ENCODE peak calls at places on chromosome 19, in eight cellular contexts. One of them, this sample, is unnamed.

GRCh38 chr19:35154535-35155406 is at the start of gene FXYD5:
- DNase-seq in AG09319: peak
- DNase-seq in foreskin fibroblast: peak
- DNase-seq in stomach: peak
- DNase-seq in GM20000: peak
- DNase-seq in AG09309: peak
- DNase-seq in cardiac fibroblast: peak
- DNase-seq in activated CD8-positive, alpha-beta T cell treated with anti-CD3 and anti-CD28 coated beads for 36 hours: peak
- DNase-seq in this sample: peak

GRCh38 chr19:16073988-16074387 is 2.3 kb upstream of the TPM4 start:
- DNase-seq in foreskin fibroblast: no peak
- DNase-seq in AG09309: no peak
- DNase-seq in activated CD8-positive, alpha-beta T cell treated with anti-CD3 and anti-CD28 coated beads for 36 hours: no peak
- DNase-seq in AG09319: no peak
- DNase-seq in cardiac fibroblast: no peak
- DNase-seq in stomach: no peak
- DNase-seq in GM20000: no peak
- DNase-seq in this sample: no peak

GRCh38 chr19:16660763-16661479 is at the start of gene TMEM38A:
- DNase-seq in foreskin fibroblast: no peak
- DNase-seq in GM20000: peak
- DNase-seq in cardiac fibroblast: no peak
- DNase-seq in stomach: peak
- DNase-seq in AG09319: no peak
- DNase-seq in AG09309: no peak
- DNase-seq in activated CD8-positive, alpha-beta T cell treated with anti-CD3 and anti-CD28 coated beads for 36 hours: peak
- DNase-seq in this sample: peak

GRCh38 chr19:1333789-1334188 is 48.1 kb downstream of the EFNA2 start:
- DNase-seq in GM20000: no peak
- DNase-seq in foreskin fibroblast: no peak
- DNase-seq in activated CD8-positive, alpha-beta T cell treated with anti-CD3 and anti-CD28 coated beads for 36 hours: no peak
- DNase-seq in AG09309: no peak
- DNase-seq in AG09319: no peak
- DNase-seq in cardiac fibroblast: no peak
- DNase-seq in stomach: no peak
- DNase-seq in this sample: no peak

GRCh38 chr19:49816616-49817015 is 1.5 kb upstream of the MED25 start:
- DNase-seq in AG09309: no peak
- DNase-seq in stomach: no peak
- DNase-seq in cardiac fibroblast: no peak
- DNase-seq in foreskin fibroblast: no peak
- DNase-seq in activated CD8-positive, alpha-beta T cell treated with anti-CD3 and anti-CD28 coated beads for 36 hours: no peak
- DNase-seq in GM20000: no peak
- DNase-seq in AG09319: no peak
- DNase-seq in this sample: no peak

GRCh38 chr19:16566161-16566560 is 6.1 kb downstream of the SLC35E1 start:
- DNase-seq in AG09309: no peak
- DNase-seq in foreskin fibroblast: no peak
- DNase-seq in GM20000: no peak
- DNase-seq in AG09319: no peak
- DNase-seq in stomach: peak
- DNase-seq in activated CD8-positive, alpha-beta T cell treated with anti-CD3 and anti-CD28 coated beads for 36 hours: peak
- DNase-seq in cardiac fibroblast: no peak
- DNase-seq in this sample: no peak

GRCh38 chr19:18468517-18468916 is 30.6 kb upstream of the ISYNA1 start:
- DNase-seq in stomach: no peak
- DNase-seq in AG09319: no peak
- DNase-seq in activated CD8-positive, alpha-beta T cell treated with anti-CD3 and anti-CD28 coated beads for 36 hours: no peak
- DNase-seq in GM20000: no peak
- DNase-seq in cardiac fibroblast: no peak
- DNase-seq in AG09309: no peak
- DNase-seq in foreskin fibroblast: no peak
- DNase-seq in this sample: no peak

GRCh38 chr19:7295912-7296486 is 1.8 kb upstream of the INSR start:
- DNase-seq in AG09309: no peak
- DNase-seq in activated CD8-positive, alpha-beta T cell treated with anti-CD3 and anti-CD28 coated beads for 36 hours: no peak
- DNase-seq in cardiac fibroblast: no peak
- DNase-seq in foreskin fibroblast: no peak
- DNase-seq in stomach: no peak
- DNase-seq in AG09319: no peak
- DNase-seq in GM20000: no peak
- DNase-seq in this sample: no peak

GRCh38 chr19:42465827-42466280 is 23.1 kb upstream of the CXCL17 start:
- DNase-seq in AG09309: no peak
- DNase-seq in stomach: no peak
- DNase-seq in AG09319: no peak
- DNase-seq in foreskin fibroblast: no peak
- DNase-seq in cardiac fibroblast: no peak
- DNase-seq in GM20000: peak
- DNase-seq in activated CD8-positive, alpha-beta T cell treated with anti-CD3 and anti-CD28 coated beads for 36 hours: no peak
- DNase-seq in this sample: no peak

GRCh38 chr19:52086481-52086880 is 9.1 kb downstream of the ZNF841 start:
- DNase-seq in cardiac fibroblast: peak
- DNase-seq in AG09309: no peak
- DNase-seq in foreskin fibroblast: peak
- DNase-seq in GM20000: no peak
- DNase-seq in activated CD8-positive, alpha-beta T cell treated with anti-CD3 and anti-CD28 coated beads for 36 hours: no peak
- DNase-seq in stomach: no peak
- DNase-seq in AG09319: no peak
- DNase-seq in this sample: no peak

GRCh38 chr19:28998974-28999373 is 214.0 kb downstream of the UQCRFS1 start:
- DNase-seq in stomach: no peak
- DNase-seq in AG09309: no peak
- DNase-seq in GM20000: no peak
- DNase-seq in foreskin fibroblast: no peak
- DNase-seq in cardiac fibroblast: no peak
- DNase-seq in AG09319: no peak
- DNase-seq in activated CD8-positive, alpha-beta T cell treated with anti-CD3 and anti-CD28 coated beads for 36 hours: no peak
- DNase-seq in this sample: no peak

GRCh38 chr19:55443045-55443823 is at the start of gene SHISA7:
- DNase-seq in AG09319: no peak
- DNase-seq in cardiac fibroblast: no peak
- DNase-seq in stomach: no peak
- DNase-seq in foreskin fibroblast: peak
- DNase-seq in activated CD8-positive, alpha-beta T cell treated with anti-CD3 and anti-CD28 coated beads for 36 hours: no peak
- DNase-seq in AG09309: no peak
- DNase-seq in GM20000: peak
- DNase-seq in this sample: no peak

GRCh38 chr19:42552086-42553065 is 24.1 kb upstream of the CEACAM1 start:
- DNase-seq in foreskin fibroblast: no peak
- DNase-seq in AG09309: no peak
- DNase-seq in stomach: peak
- DNase-seq in cardiac fibroblast: no peak
- DNase-seq in GM20000: no peak
- DNase-seq in AG09319: no peak
- DNase-seq in activated CD8-positive, alpha-beta T cell treated with anti-CD3 and anti-CD28 coated beads for 36 hours: no peak
- DNase-seq in this sample: no peak

GRCh38 chr19:33177417-33177976 is 16.6 kb upstream of the LRP3 start:
- DNase-seq in cardiac fibroblast: no peak
- DNase-seq in GM20000: peak
- DNase-seq in foreskin fibroblast: no peak
- DNase-seq in AG09309: no peak
- DNase-seq in activated CD8-positive, alpha-beta T cell treated with anti-CD3 and anti-CD28 coated beads for 36 hours: peak
- DNase-seq in stomach: no peak
- DNase-seq in AG09319: no peak
- DNase-seq in this sample: no peak

DNA sequence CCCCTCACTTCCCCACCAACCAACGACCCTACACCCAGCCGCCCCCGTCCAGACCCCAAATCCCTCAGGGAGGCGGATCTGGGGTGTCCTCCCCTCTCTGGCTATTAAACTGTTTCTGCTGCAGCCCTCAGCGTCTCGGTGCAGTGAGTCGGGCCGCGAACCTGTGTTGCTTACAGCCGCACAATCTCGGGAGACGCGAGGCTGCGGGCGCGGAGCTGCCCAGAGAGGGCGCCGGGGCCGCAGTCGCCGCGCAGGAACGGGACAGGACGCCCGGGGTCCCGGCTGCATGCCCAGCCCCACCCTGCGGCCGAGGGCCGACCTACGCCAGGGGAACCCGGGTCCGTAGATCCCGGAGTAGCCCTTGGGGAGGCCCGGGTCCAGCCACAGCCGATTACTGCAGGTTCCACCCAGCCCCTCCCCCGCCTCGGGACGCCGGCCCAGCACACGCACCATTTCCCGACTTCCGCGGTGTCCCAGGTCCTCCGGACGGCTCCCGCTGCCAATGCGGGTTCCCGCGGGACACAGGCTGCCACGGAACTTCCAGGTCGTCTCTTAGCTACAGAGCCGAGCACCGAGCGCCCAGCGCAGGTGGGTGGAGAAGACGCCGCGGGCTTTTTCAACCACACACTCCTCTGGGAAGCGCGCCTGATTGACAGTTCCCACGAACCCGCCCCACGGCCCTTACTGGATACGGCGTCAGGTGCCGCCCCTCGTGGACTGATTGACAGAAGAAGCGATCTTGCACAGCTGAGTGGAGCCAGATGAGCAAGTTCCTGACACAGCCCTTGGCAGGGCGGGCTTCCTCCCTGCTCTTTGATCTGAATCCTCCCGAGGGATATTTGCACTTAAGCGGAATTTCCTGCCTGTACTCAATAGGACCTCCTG is at the start of gene ZNF799:
- DNase-seq in activated CD8-positive, alpha-beta T cell treated with anti-CD3 and anti-CD28 coated beads for 36 hours: peak
- DNase-seq in AG09309: peak
- DNase-seq in GM20000: peak
- DNase-seq in cardiac fibroblast: peak
- DNase-seq in AG09319: peak
- DNase-seq in foreskin fibroblast: peak
- DNase-seq in stomach: peak
- DNase-seq in this sample: peak
- TF ChIP-seq CTCF in activated CD8-positive, alpha-beta T cell treated with anti-CD3 and anti-CD28 coated beads for 36 hours: no peak
- TF ChIP-seq CTCF in AG09309: no peak
- TF ChIP-seq CTCF in GM20000: no peak
- TF ChIP-seq CTCF in cardiac fibroblast: no peak
- TF ChIP-seq CTCF in AG09319: no peak
- TF ChIP-seq CTCF in foreskin fibroblast: no peak
- TF ChIP-seq CTCF in stomach: no peak
- TF ChIP-seq CTCF in this sample: no peak

DNA sequence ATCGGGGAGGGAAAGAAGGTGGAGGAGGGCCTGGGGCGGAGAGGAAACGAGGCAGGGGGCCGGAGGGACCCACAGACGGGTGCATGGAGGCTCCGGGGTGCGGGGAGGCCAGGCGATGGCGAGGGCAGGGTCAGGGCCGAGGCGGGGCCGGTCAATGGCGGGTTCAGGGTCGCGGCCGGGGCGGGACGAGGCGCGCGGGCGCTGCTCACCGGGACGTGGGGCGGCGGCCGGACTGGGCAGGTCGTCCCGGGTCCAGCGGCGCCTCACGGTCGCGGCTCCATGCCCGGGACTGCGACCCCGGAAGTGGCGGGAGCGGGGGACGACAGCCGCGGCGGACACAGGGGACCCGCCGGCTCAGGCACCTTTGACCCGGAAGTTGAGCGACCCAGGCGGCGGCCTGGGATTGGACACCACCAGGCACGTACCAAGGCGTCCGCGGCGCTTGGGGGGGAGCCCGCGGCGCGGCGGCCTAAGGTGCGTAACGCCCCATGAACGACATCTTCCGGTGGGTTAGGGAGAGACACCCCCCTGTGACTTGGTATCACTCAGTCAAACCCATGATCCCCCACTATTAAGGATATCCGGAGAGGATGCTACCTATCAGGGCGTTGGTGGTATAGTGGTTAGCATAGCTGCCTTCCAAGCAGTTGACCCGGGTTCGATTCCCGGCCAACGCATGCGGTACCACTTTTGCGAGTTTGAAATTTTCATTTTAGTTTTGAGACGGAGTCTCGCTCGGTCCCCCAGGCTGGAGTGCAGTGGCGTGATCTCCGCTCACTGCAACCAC is at the start of gene DPP9:
- DNase-seq in AG09309: peak
- DNase-seq in AG09319: peak
- DNase-seq in GM20000: peak
- DNase-seq in cardiac fibroblast: peak
- DNase-seq in foreskin fibroblast: peak
- DNase-seq in activated CD8-positive, alpha-beta T cell treated with anti-CD3 and anti-CD28 coated beads for 36 hours: peak
- DNase-seq in stomach: peak
- DNase-seq in this sample: peak
- TF ChIP-seq CTCF in AG09309: peak
- TF ChIP-seq CTCF in AG09319: peak
- TF ChIP-seq CTCF in GM20000: no peak
- TF ChIP-seq CTCF in cardiac fibroblast: peak
- TF ChIP-seq CTCF in foreskin fibroblast: peak
- TF ChIP-seq CTCF in activated CD8-positive, alpha-beta T cell treated with anti-CD3 and anti-CD28 coated beads for 36 hours: no peak
- TF ChIP-seq CTCF in stomach: peak
- TF ChIP-seq CTCF in this sample: peak

DNA sequence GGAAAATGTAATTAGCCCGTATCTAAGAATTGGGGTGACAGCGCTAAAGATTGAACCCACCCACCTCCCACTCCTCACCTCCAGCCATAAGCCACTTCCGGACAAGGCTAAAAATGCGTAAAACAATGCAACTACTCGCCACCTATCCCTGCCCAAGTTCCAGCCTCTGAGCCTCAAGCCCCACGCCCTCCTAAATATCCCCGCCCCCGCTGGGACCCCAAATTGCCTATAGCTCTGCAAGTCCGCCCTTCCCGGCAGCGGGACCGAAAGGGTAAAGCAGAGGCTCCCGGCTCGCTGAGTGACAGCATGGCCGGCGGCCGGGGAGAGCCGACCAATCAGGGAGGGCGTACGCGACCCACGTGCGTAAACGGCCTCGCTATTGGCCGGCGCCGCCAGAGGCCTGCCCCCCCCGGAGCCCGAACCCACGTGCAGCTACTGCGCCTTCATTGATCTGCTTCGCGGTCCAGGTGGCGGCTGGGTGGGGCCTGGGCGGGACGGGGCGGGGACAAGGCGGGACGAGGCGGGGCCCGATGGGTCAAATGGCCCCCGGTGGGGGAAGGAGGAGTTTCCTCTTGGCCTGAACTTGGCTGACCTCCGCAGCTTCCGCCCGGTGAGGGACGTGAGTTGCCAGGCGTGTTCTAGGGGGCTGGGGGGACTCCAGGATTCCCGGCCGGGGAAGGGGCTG is at the start of gene TLE6:
- DNase-seq in foreskin fibroblast: peak
- DNase-seq in AG09319: peak
- DNase-seq in GM20000: peak
- DNase-seq in cardiac fibroblast: peak
- DNase-seq in AG09309: no peak
- DNase-seq in activated CD8-positive, alpha-beta T cell treated with anti-CD3 and anti-CD28 coated beads for 36 hours: peak
- DNase-seq in stomach: peak
- DNase-seq in this sample: peak
- TF ChIP-seq CTCF in foreskin fibroblast: no peak
- TF ChIP-seq CTCF in AG09319: no peak
- TF ChIP-seq CTCF in GM20000: no peak
- TF ChIP-seq CTCF in cardiac fibroblast: no peak
- TF ChIP-seq CTCF in AG09309: no peak
- TF ChIP-seq CTCF in activated CD8-positive, alpha-beta T cell treated with anti-CD3 and anti-CD28 coated beads for 36 hours: no peak
- TF ChIP-seq CTCF in stomach: no peak
- TF ChIP-seq CTCF in this sample: no peak

DNA sequence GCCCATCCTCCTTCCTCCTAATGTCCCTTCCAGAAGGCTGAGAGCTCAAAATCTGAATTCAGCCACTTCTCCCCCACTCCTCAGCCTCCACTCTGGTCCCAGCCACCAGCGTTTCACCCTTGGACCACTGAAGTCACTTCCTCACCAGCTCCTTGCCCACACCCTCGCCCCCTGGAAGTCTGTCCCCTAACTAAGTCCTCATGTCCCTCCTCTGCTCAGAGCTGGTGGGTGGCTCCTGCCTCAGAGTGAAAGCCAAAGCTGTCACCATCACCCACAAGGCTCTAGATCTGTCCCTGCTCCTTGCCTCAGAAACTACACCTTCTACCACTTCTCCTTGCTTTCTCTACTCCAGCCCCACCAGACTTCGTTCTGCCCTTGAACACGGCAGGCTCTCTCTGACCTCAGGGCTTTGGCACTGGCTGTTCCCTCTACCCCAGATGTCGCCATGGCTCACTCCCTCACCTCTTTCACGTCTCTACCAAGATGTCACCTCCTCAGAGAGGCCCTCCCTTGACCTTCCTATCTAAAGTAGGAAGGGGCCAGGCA is 1.7 kb downstream of the ERCC1 start:
- DNase-seq in AG09309: no peak
- DNase-seq in foreskin fibroblast: no peak
- DNase-seq in GM20000: no peak
- DNase-seq in cardiac fibroblast: no peak
- DNase-seq in AG09319: no peak
- DNase-seq in stomach: no peak
- DNase-seq in activated CD8-positive, alpha-beta T cell treated with anti-CD3 and anti-CD28 coated beads for 36 hours: no peak
- DNase-seq in this sample: no peak
- TF ChIP-seq CTCF in AG09309: no peak
- TF ChIP-seq CTCF in foreskin fibroblast: no peak
- TF ChIP-seq CTCF in GM20000: no peak
- TF ChIP-seq CTCF in cardiac fibroblast: no peak
- TF ChIP-seq CTCF in AG09319: no peak
- TF ChIP-seq CTCF in stomach: no peak
- TF ChIP-seq CTCF in activated CD8-positive, alpha-beta T cell treated with anti-CD3 and anti-CD28 coated beads for 36 hours: no peak
- TF ChIP-seq CTCF in this sample: no peak

This sample was measured in nephron progenitor cell.